ENCODE peak calls at places on chromosomes 3 and 15, in nine cellular contexts. Z, M, H, V, I, N, Q, R and E are unnamed samples.

GRCh38 chr3:155035553-155035952 is 44.6 kb upstream of the MME start:
- DNase-seq in H (no peak), Z (no peak), M (no peak), R (no peak), V (no peak), N (no peak), I (no peak), Q (no peak), E (no peak)

GRCh38 chr15:28875461-28875965 is 10.3 kb upstream of the APBA2 start:
- DNase-seq in Q (no peak), V (no peak), H (no peak), M (no peak), N (no peak), Z (no peak), R (no peak), I (no peak), E (no peak)

GRCh38 chr3:183825380-183826161 is at the start of gene MAP6D1:
- DNase-seq in R (peak), I (no peak), H (peak), M (peak), Z (no peak), N (peak), V (peak), Q (no peak), E (peak)

GRCh38 chr3:4835616-4836043 is 143.6 kb upstream of the BHLHE40 start:
- DNase-seq in N (peak), V (no peak), R (no peak), Z (peak), M (peak), H (no peak), Q (no peak), I (peak), E (no peak)

GRCh38 chr3:57007513-57008415 is 52.7 kb upstream of the SPATA12 start:
- DNase-seq in V (peak), N (no peak), Q (no peak), Z (no peak), M (no peak), H (peak), R (peak), I (no peak), E (peak)

GRCh38 chr3:157360044-157360443 is 76.6 kb upstream of the PTX3 start:
- DNase-seq in R (no peak), V (peak), N (no peak), H (peak), M (no peak), Z (no peak), Q (peak), I (no peak), E (no peak)

GRCh38 chr15:80434926-80435720 is 30.9 kb downstream of the ARNT2 start:
- DNase-seq in N (no peak), R (no peak), M (no peak), H (no peak), I (no peak), Z (no peak), V (no peak), Q (no peak), E (no peak)

GRCh38 chr3:185646382-185647133 is 60.5 kb downstream of the SENP2 start:
- DNase-seq in I (no peak), Z (no peak), V (no peak), M (no peak), H (no peak), R (no peak), Q (no peak), N (peak), E (no peak)

GRCh38 chr15:70788114-70789049 is 25.0 kb upstream of the UACA start:
- DNase-seq in I (no peak), V (peak), N (no peak), R (peak), Z (no peak), M (no peak), H (no peak), Q (peak), E (no peak)

GRCh38 chr3:171528102-171528501 is 67.9 kb upstream of the TNIK start:
- DNase-seq in N (no peak), V (no peak), H (no peak), Q (no peak), I (no peak), Z (no peak), R (no peak), M (no peak), E (no peak)

GRCh38 chr15:83308671-83309070 is 24.2 kb upstream of the BNC1 start:
- DNase-seq in N (no peak), I (no peak), H (no peak), Z (no peak), V (no peak), M (no peak), R (no peak), Q (no peak), E (no peak)

GRCh38 chr3:149273096-149273751 is 51.6 kb upstream of the CP start:
- DNase-seq in M (peak), Q (peak), Z (peak), I (peak), H (peak), R (peak), V (peak), N (peak), E (no peak)

GRCh38 chr3:87367752-87368151 is 91.4 kb upstream of the POU1F1 start:
- DNase-seq in N (no peak), R (peak), V (no peak), I (no peak), Z (no peak), H (no peak), Q (no peak), M (no peak), E (no peak)

GRCh38 chr3:120350431-120350941 is 1.3 kb upstream of the LRRC58 start:
- DNase-seq in Q (no peak), N (no peak), I (no peak), Z (no peak), V (peak), H (peak), M (no peak), R (peak), E (peak)

GRCh38 chr3:42182555-42182954 is 83.4 kb downstream of the CCK start:
- DNase-seq in N (no peak), V (no peak), R (no peak), H (peak), Q (no peak), I (no peak), Z (no peak), M (no peak), E (no peak)

GRCh38 chr15:31016446-31016915 is 25.1 kb upstream of the MTMR10 start:
- DNase-seq in Q (peak), R (no peak), N (peak), Z (no peak), V (peak), M (no peak), I (no peak), H (peak), E (no peak)

GRCh38 chr3:175737646-175738572 is 878.8 kb downstream of the NAALADL2 start:
- DNase-seq in M (no peak), Q (no peak), H (no peak), N (no peak), I (no peak), V (peak), Z (no peak), R (peak), E (no peak)

GRCh38 chr3:58005662-58006061 is 2.6 kb upstream of the FLNB start:
- DNase-seq in V (peak), N (no peak), Q (peak), R (no peak), I (no peak), M (no peak), Z (no peak), H (peak), E (no peak)